ENCODE peak calls at places on chromosomes 2 and 18, in five cellular contexts. U is T follicular helper cell, N is lung, K is mesendoderm, O is mucosa of gallbladder. S is an unnamed sample.
A peak's percentile ranks its signal among the peaks of the same experiment; 100 is the strongest.

GRCh38 chr2:109604597-109604996 is 9.2 kb downstream of the SEPTIN10 start:
- DNase-seq in U (no peak), N (peak; percentile 76), K (peak; percentile 49), O (no peak), S (no peak)

GRCh38 chr18:37253424-37254255 is 312.0 kb downstream of the CELF4 start:
- DNase-seq in U (no peak), N (no peak), K (peak; percentile 70), O (no peak), S (no peak)

GRCh38 chr2:75466708-75467311 is 93.9 kb downstream of the EVA1A start:
- DNase-seq in U (no peak), N (peak; percentile 37), K (peak; percentile 80), O (no peak), S (no peak)

GRCh38 chr2:61218076-61218816 is 56.3 kb downstream of the C2orf74 start:
- DNase-seq in U (no peak), N (no peak), K (no peak), O (no peak), S (no peak)

GRCh38 chr18:21194871-21195771 is 46.9 kb upstream of the GREB1L start:
- DNase-seq in U (no peak), N (no peak), K (peak; percentile 42), O (no peak), S (no peak)

GRCh38 chr18:35942133-35942532 is 30.3 kb upstream of the RMP24 start:
- DNase-seq in U (no peak), N (peak; percentile 15), K (no peak), O (no peak), S (no peak)

GRCh38 chr2:30721241-30721640 is 86.0 kb downstream of the CAPN13 start:
- DNase-seq in U (no peak), N (peak; percentile 25), K (no peak), O (no peak), S (no peak)

GRCh38 chr18:63823516-63824219 is 48.5 kb downstream of the SERPINB7 start:
- DNase-seq in U (no peak), N (peak; percentile 39), K (peak; percentile 23), O (no peak), S (no peak)

GRCh38 chr18:76161983-76162382 is 333.1 kb downstream of the ZNF516 start:
- DNase-seq in U (no peak), N (no peak), K (no peak), O (no peak), S (no peak)

GRCh38 chr18:24663026-24663425 is 202.6 kb downstream of the HRH4 start:
- DNase-seq in U (no peak), N (no peak), K (no peak), O (no peak), S (no peak)

GRCh38 chr2:118249970-118250369 is 161.7 kb downstream of the INSIG2 start:
- DNase-seq in U (no peak), N (no peak), K (no peak), O (no peak), S (no peak)

GRCh38 chr2:226636586-226636985 is 163.0 kb downstream of the IRS1 start:
- DNase-seq in U (no peak), N (no peak), K (no peak), O (no peak), S (no peak)